ENCODE peak calls at places on chromosomes 16 and 17, in seven cellular contexts. One of them, this sample, is unnamed.

GRCh38 chr17:80953471-80954315 is 37.9 kb upstream of the CHMP6 start:
- DNase-seq in heart right ventricle: no peak
- DNase-seq in ovary: peak
- DNase-seq in esophagus muscularis mucosa: no peak
- DNase-seq in IMR-90: no peak
- DNase-seq in NCI-H2081: no peak
- DNase-seq in nucleus accumbens: no peak
- DNase-seq in this sample: no peak

GRCh38 chr17:83061586-83061985 is 17.8 kb upstream of the METRNL start:
- DNase-seq in heart right ventricle: no peak
- DNase-seq in ovary: no peak
- DNase-seq in esophagus muscularis mucosa: no peak
- DNase-seq in IMR-90: no peak
- DNase-seq in NCI-H2081: no peak
- DNase-seq in nucleus accumbens: no peak
- DNase-seq in this sample: no peak

GRCh38 chr16:13403326-13403725 is 501.9 kb downstream of the SHISA9 start:
- DNase-seq in heart right ventricle: no peak
- DNase-seq in ovary: no peak
- DNase-seq in esophagus muscularis mucosa: no peak
- DNase-seq in IMR-90: no peak
- DNase-seq in NCI-H2081: no peak
- DNase-seq in nucleus accumbens: no peak
- DNase-seq in this sample: no peak

GRCh38 chr17:15273141-15273793 is 8.1 kb upstream of the PMP22 start:
- DNase-seq in heart right ventricle: no peak
- DNase-seq in ovary: no peak
- DNase-seq in esophagus muscularis mucosa: no peak
- DNase-seq in IMR-90: peak
- DNase-seq in NCI-H2081: no peak
- DNase-seq in nucleus accumbens: no peak
- DNase-seq in this sample: no peak

GRCh38 chr17:41347872-41348760 is 2.5 kb downstream of the KRT33A start:
- DNase-seq in heart right ventricle: no peak
- DNase-seq in ovary: no peak
- DNase-seq in esophagus muscularis mucosa: no peak
- DNase-seq in IMR-90: no peak
- DNase-seq in NCI-H2081: no peak
- DNase-seq in nucleus accumbens: no peak
- DNase-seq in this sample: no peak

GRCh38 chr17:46121841-46122485 is 71.3 kb downstream of the KANSL1 start:
- DNase-seq in heart right ventricle: no peak
- DNase-seq in ovary: no peak
- DNase-seq in esophagus muscularis mucosa: no peak
- DNase-seq in IMR-90: no peak
- DNase-seq in NCI-H2081: no peak
- DNase-seq in nucleus accumbens: no peak
- DNase-seq in this sample: no peak

GRCh38 chr17:45147102-45147580 is 1.1 kb upstream of the HEXIM1 start:
- DNase-seq in heart right ventricle: peak
- DNase-seq in ovary: peak
- DNase-seq in esophagus muscularis mucosa: no peak
- DNase-seq in IMR-90: peak
- DNase-seq in NCI-H2081: peak
- DNase-seq in nucleus accumbens: no peak
- DNase-seq in this sample: peak

GRCh38 chr16:51193879-51194278 is 42.8 kb upstream of the SALL1 start:
- DNase-seq in heart right ventricle: no peak
- DNase-seq in ovary: no peak
- DNase-seq in esophagus muscularis mucosa: peak
- DNase-seq in IMR-90: no peak
- DNase-seq in NCI-H2081: no peak
- DNase-seq in nucleus accumbens: no peak
- DNase-seq in this sample: no peak

GRCh38 chr17:76492989-76493501 is 8.2 kb downstream of the RHBDF2 start:
- DNase-seq in heart right ventricle: peak
- DNase-seq in ovary: no peak
- DNase-seq in esophagus muscularis mucosa: no peak
- DNase-seq in IMR-90: peak
- DNase-seq in NCI-H2081: peak
- DNase-seq in nucleus accumbens: no peak
- DNase-seq in this sample: no peak

GRCh38 chr16:73418051-73418450 is 370.1 kb upstream of the ZFHX3 start:
- DNase-seq in heart right ventricle: no peak
- DNase-seq in ovary: no peak
- DNase-seq in esophagus muscularis mucosa: no peak
- DNase-seq in IMR-90: no peak
- DNase-seq in NCI-H2081: no peak
- DNase-seq in nucleus accumbens: no peak
- DNase-seq in this sample: no peak

GRCh38 chr17:77609553-77610517 is 348.7 kb upstream of the TNRC6C start:
- DNase-seq in heart right ventricle: no peak
- DNase-seq in ovary: no peak
- DNase-seq in esophagus muscularis mucosa: no peak
- DNase-seq in IMR-90: no peak
- DNase-seq in NCI-H2081: no peak
- DNase-seq in nucleus accumbens: no peak
- DNase-seq in this sample: no peak

GRCh38 chr17:3556905-3557767 is 476 bp downstream of the TRPV3 start:
- DNase-seq in heart right ventricle: no peak
- DNase-seq in ovary: no peak
- DNase-seq in esophagus muscularis mucosa: peak
- DNase-seq in IMR-90: no peak
- DNase-seq in NCI-H2081: no peak
- DNase-seq in nucleus accumbens: no peak
- DNase-seq in this sample: no peak

GRCh38 chr16:4090476-4090875 is 25.8 kb downstream of the ADCY9 start:
- DNase-seq in heart right ventricle: peak
- DNase-seq in ovary: peak
- DNase-seq in esophagus muscularis mucosa: no peak
- DNase-seq in IMR-90: no peak
- DNase-seq in NCI-H2081: no peak
- DNase-seq in nucleus accumbens: no peak
- DNase-seq in this sample: no peak

GRCh38 chr16:89615596-89616090 is 2.2 kb downstream of the DPEP1 start:
- DNase-seq in heart right ventricle: no peak
- DNase-seq in ovary: no peak
- DNase-seq in esophagus muscularis mucosa: no peak
- DNase-seq in IMR-90: no peak
- DNase-seq in NCI-H2081: no peak
- DNase-seq in nucleus accumbens: no peak
- DNase-seq in this sample: no peak

GRCh38 chr16:28062261-28063046 is 1.1 kb downstream of the GSG1L start:
- DNase-seq in heart right ventricle: no peak
- DNase-seq in ovary: no peak
- DNase-seq in esophagus muscularis mucosa: no peak
- DNase-seq in IMR-90: no peak
- DNase-seq in NCI-H2081: no peak
- DNase-seq in nucleus accumbens: no peak
- DNase-seq in this sample: no peak

GRCh38 chr17:78105101-78105500 is 23.5 kb downstream of the TMC6 start:
- DNase-seq in heart right ventricle: no peak
- DNase-seq in ovary: no peak
- DNase-seq in esophagus muscularis mucosa: no peak
- DNase-seq in IMR-90: no peak
- DNase-seq in NCI-H2081: no peak
- DNase-seq in nucleus accumbens: no peak
- DNase-seq in this sample: no peak

GRCh38 chr16:11250091-11250785 is 5.8 kb downstream of the SOCS1 start:
- DNase-seq in heart right ventricle: no peak
- DNase-seq in ovary: no peak
- DNase-seq in esophagus muscularis mucosa: no peak
- DNase-seq in IMR-90: peak
- DNase-seq in NCI-H2081: no peak
- DNase-seq in nucleus accumbens: no peak
- DNase-seq in this sample: peak

GRCh38 chr17:45963889-45964288 is 35.2 kb upstream of the STH start:
- DNase-seq in heart right ventricle: no peak
- DNase-seq in ovary: no peak
- DNase-seq in esophagus muscularis mucosa: no peak
- DNase-seq in IMR-90: no peak
- DNase-seq in NCI-H2081: no peak
- DNase-seq in nucleus accumbens: no peak
- DNase-seq in this sample: no peak

GRCh38 chr17:44900894-44901293 is 1.6 kb upstream of the EFTUD2 start:
- DNase-seq in heart right ventricle: no peak
- DNase-seq in ovary: no peak
- DNase-seq in esophagus muscularis mucosa: no peak
- DNase-seq in IMR-90: peak
- DNase-seq in NCI-H2081: peak
- DNase-seq in nucleus accumbens: no peak
- DNase-seq in this sample: peak

GRCh38 chr16:27402964-27403600 is 1.1 kb downstream of the IL21R start:
- DNase-seq in heart right ventricle: no peak
- DNase-seq in ovary: no peak
- DNase-seq in esophagus muscularis mucosa: peak
- DNase-seq in IMR-90: no peak
- DNase-seq in NCI-H2081: no peak
- DNase-seq in nucleus accumbens: no peak
- DNase-seq in this sample: no peak

GRCh38 chr17:53353919-53354351 is 468.8 kb upstream of the KIF2B start:
- DNase-seq in heart right ventricle: peak
- DNase-seq in ovary: no peak
- DNase-seq in esophagus muscularis mucosa: peak
- DNase-seq in IMR-90: no peak
- DNase-seq in NCI-H2081: peak
- DNase-seq in nucleus accumbens: no peak
- DNase-seq in this sample: no peak

GRCh38 chr16:49528035-49528434 is 154.4 kb downstream of the C16orf78 start:
- DNase-seq in heart right ventricle: no peak
- DNase-seq in ovary: no peak
- DNase-seq in esophagus muscularis mucosa: no peak
- DNase-seq in IMR-90: no peak
- DNase-seq in NCI-H2081: no peak
- DNase-seq in nucleus accumbens: no peak
- DNase-seq in this sample: no peak

GRCh38 chr16:76123966-76124365 is 153.2 kb upstream of the CNTNAP4 start:
- DNase-seq in heart right ventricle: no peak
- DNase-seq in ovary: no peak
- DNase-seq in esophagus muscularis mucosa: no peak
- DNase-seq in IMR-90: no peak
- DNase-seq in NCI-H2081: no peak
- DNase-seq in nucleus accumbens: no peak
- DNase-seq in this sample: no peak

GRCh38 chr17:80751460-80752368 is 207.1 kb downstream of the RPTOR start:
- DNase-seq in heart right ventricle: no peak
- DNase-seq in ovary: no peak
- DNase-seq in esophagus muscularis mucosa: no peak
- DNase-seq in IMR-90: peak
- DNase-seq in NCI-H2081: no peak
- DNase-seq in nucleus accumbens: no peak
- DNase-seq in this sample: peak

GRCh38 chr17:65627108-65627507 is 65.7 kb upstream of the AXIN2 start:
- DNase-seq in heart right ventricle: no peak
- DNase-seq in ovary: no peak
- DNase-seq in esophagus muscularis mucosa: no peak
- DNase-seq in IMR-90: no peak
- DNase-seq in NCI-H2081: no peak
- DNase-seq in nucleus accumbens: no peak
- DNase-seq in this sample: no peak